ENCODE peak calls at places on chromosome 22, in four cellular contexts. One of them, this sample, is unnamed. For H3K36me3, the result is how much of the 10 kb centered on the place peaks cover.

GRCh38 chr22:31218565-31219262 is 6.6 kb downstream of the LIMK2 start:
- DNase-seq in HepG2: no peak
- DNase-seq in adrenal gland: no peak
- DNase-seq in IMR-90: no peak
- DNase-seq in this sample: no peak

GRCh38 chr22:38397189-38398097 is 57.6 kb downstream of the KCNJ4 start:
- DNase-seq in IMR-90: no peak
- DNase-seq in adrenal gland: peak
- DNase-seq in HepG2: no peak
- DNase-seq in this sample: peak

GRCh38 chr22:37893583-37893983 is 12.5 kb upstream of the MICALL1 start:
- DNase-seq in IMR-90: no peak
- DNase-seq in HepG2: peak
- DNase-seq in adrenal gland: no peak
- DNase-seq in this sample: no peak

GRCh38 chr22:45237065-45237990 is 3.4 kb downstream of the KIAA0930 start:
- DNase-seq in IMR-90: no peak
- DNase-seq in adrenal gland: no peak
- DNase-seq in HepG2: peak
- DNase-seq in this sample: no peak

GRCh38 chr22:48673806-48674500 is 1153.7 kb downstream of the BRD1 start:
- DNase-seq in adrenal gland: no peak
- DNase-seq in HepG2: no peak
- DNase-seq in IMR-90: no peak
- DNase-seq in this sample: no peak

GRCh38 chr22:46770726-46771125 is 8.3 kb downstream of the TBC1D22A start:
- DNase-seq in IMR-90: no peak
- DNase-seq in HepG2: no peak
- DNase-seq in adrenal gland: peak
- DNase-seq in this sample: no peak

GRCh38 chr22:23563111-23563510 is 17.0 kb downstream of the IGLL1 start:
- DNase-seq in adrenal gland: no peak
- DNase-seq in IMR-90: no peak
- DNase-seq in HepG2: no peak
- DNase-seq in this sample: no peak

GRCh38 chr22:42471441-42471840 is 39.2 kb upstream of the NFAM1 start:
- DNase-seq in adrenal gland: no peak
- DNase-seq in HepG2: no peak
- DNase-seq in IMR-90: no peak
- DNase-seq in this sample: no peak

GRCh38 chr22:22046370-22046769 is 63.8 kb upstream of the TOP3B start:
- DNase-seq in IMR-90: no peak
- DNase-seq in adrenal gland: no peak
- DNase-seq in HepG2: no peak
- DNase-seq in this sample: no peak

GRCh38 chr22:50010676-50011446 is 1.7 kb downstream of the IL17REL start:
- DNase-seq in IMR-90: no peak
- DNase-seq in adrenal gland: no peak
- DNase-seq in HepG2: no peak
- DNase-seq in this sample: no peak

GRCh38 chr22:32202161-32202538 is 2.7 kb downstream of the RFPL2 start:
- DNase-seq in HepG2: no peak
- DNase-seq in IMR-90: no peak
- DNase-seq in adrenal gland: no peak
- DNase-seq in this sample: no peak

GRCh38 chr22:33564683-33565082 is 355.6 kb downstream of the LARGE1 start:
- DNase-seq in IMR-90: no peak
- DNase-seq in adrenal gland: no peak
- DNase-seq in HepG2: no peak
- DNase-seq in this sample: no peak

GRCh38 chr22:22410121-22410520 is 98.4 kb downstream of the ZNF280B start:
- DNase-seq in IMR-90: no peak
- DNase-seq in HepG2: no peak
- DNase-seq in adrenal gland: no peak
- DNase-seq in this sample: no peak

GRCh38 chr22:36147196-36147788 is 13.3 kb downstream of the APOL3 start:
- DNase-seq in IMR-90: no peak
- DNase-seq in adrenal gland: no peak
- DNase-seq in HepG2: no peak
- DNase-seq in this sample: no peak

GRCh38 chr22:36143956-36144355 is 16.6 kb downstream of the APOL3 start:
- DNase-seq in HepG2: no peak
- DNase-seq in adrenal gland: no peak
- DNase-seq in IMR-90: no peak
- DNase-seq in this sample: no peak

GRCh38 chr22:36145881-36146280 is 14.7 kb downstream of the APOL3 start:
- DNase-seq in adrenal gland: no peak
- DNase-seq in HepG2: no peak
- DNase-seq in IMR-90: no peak
- DNase-seq in this sample: no peak

GRCh38 chr22:36143066-36143815 is 17.3 kb downstream of the APOL3 start:
- DNase-seq in IMR-90: no peak
- DNase-seq in adrenal gland: no peak
- DNase-seq in HepG2: peak
- DNase-seq in this sample: no peak

GRCh38 chr22:36144886-36145541 is 15.5 kb downstream of the APOL3 start:
- DNase-seq in HepG2: peak
- DNase-seq in IMR-90: peak
- DNase-seq in adrenal gland: peak
- DNase-seq in this sample: peak
- TF ChIP-seq CTCF in HepG2: peak
- TF ChIP-seq CTCF in IMR-90: peak
- TF ChIP-seq CTCF in adrenal gland: peak
- TF ChIP-seq CTCF in this sample: peak

GRCh38 chr22:20822240-20822639 is 36.4 kb downstream of the PI4KA start:
- DNase-seq in HepG2: no peak
- DNase-seq in IMR-90: no peak
- DNase-seq in adrenal gland: no peak
- DNase-seq in this sample: no peak

GRCh38 chr22:20823264-20823663 is 35.3 kb downstream of the PI4KA start:
- DNase-seq in adrenal gland: no peak
- DNase-seq in IMR-90: no peak
- DNase-seq in HepG2: no peak
- DNase-seq in this sample: no peak

GRCh38 chr22:20829735-20830134 is 28.9 kb downstream of the PI4KA start:
- DNase-seq in adrenal gland: no peak
- DNase-seq in HepG2: no peak
- DNase-seq in IMR-90: no peak
- DNase-seq in this sample: no peak

DNA sequence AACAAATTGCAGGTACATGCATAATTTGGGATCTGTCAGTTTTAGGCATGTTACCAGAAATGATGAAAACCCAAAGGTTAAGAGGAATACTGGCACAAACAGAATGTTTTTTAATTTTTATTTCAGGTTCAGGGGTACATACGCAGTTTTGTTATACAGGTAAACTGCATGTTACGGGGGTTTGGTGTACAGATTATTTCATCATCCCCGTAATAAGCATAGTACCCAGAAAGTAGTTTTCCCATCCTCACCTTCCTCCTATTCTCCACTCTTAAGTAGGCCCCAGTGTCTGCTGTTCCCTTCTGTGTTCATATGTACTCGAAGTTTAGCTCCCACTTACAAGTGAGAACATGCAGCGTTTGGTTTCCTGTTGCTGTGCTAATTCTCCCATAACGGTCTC is 33.0 kb downstream of the PI4KA start:
- DNase-seq in HepG2: no peak
- DNase-seq in adrenal gland: no peak
- DNase-seq in IMR-90: no peak
- DNase-seq in this sample: no peak
- H3K36me3 ChIP-seq in HepG2: under half
- H3K36me3 ChIP-seq in adrenal gland: under half
- H3K36me3 ChIP-seq in IMR-90: under half
- H3K36me3 ChIP-seq in this sample: under half

GRCh38 chr22:25884121-25884520 is 142.1 kb downstream of the MYO18B start:
- DNase-seq in adrenal gland: no peak
- DNase-seq in HepG2: no peak
- DNase-seq in IMR-90: no peak
- DNase-seq in this sample: no peak
- TF ChIP-seq CTCF in adrenal gland: no peak
- TF ChIP-seq CTCF in HepG2: no peak
- TF ChIP-seq CTCF in IMR-90: no peak
- TF ChIP-seq CTCF in this sample: no peak

GRCh38 chr22:40055143-40055926 is 60.6 kb downstream of the FAM83F start:
- DNase-seq in HepG2: no peak
- DNase-seq in IMR-90: no peak
- DNase-seq in adrenal gland: no peak
- DNase-seq in this sample: no peak
- H3K36me3 ChIP-seq in HepG2: under half
- H3K36me3 ChIP-seq in IMR-90: under half
- H3K36me3 ChIP-seq in adrenal gland: under half
- H3K36me3 ChIP-seq in this sample: under half

DNA sequence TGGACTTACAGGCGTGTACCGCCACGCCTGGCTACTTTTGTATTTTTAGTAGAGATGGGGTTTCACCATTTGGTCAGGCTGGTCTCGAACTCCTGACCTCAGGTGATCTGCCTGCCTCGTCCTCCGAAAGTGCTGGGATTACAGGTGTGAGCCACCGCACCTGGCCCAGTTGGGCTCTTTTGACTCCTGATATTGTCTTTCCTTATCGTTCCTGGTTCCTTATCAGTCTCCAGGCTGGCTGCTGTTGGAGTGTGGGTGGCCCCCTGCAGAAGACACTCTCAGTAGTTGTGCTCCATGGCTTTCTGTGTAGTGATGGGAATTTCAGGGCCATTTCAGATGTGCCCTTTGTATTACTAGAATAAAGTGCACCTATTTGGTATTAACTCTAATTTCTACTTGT is 55.3 kb downstream of the C22orf31 start:
- DNase-seq in IMR-90: no peak
- DNase-seq in adrenal gland: no peak
- DNase-seq in HepG2: no peak
- DNase-seq in this sample: no peak
- TF ChIP-seq CTCF in IMR-90: no peak
- TF ChIP-seq CTCF in adrenal gland: no peak
- TF ChIP-seq CTCF in HepG2: no peak
- TF ChIP-seq CTCF in this sample: no peak

GRCh38 chr22:19224557-19224956 is 46.0 kb upstream of the SLC25A1 start:
- DNase-seq in IMR-90: no peak
- DNase-seq in HepG2: no peak
- DNase-seq in adrenal gland: no peak
- DNase-seq in this sample: no peak
- H3K36me3 ChIP-seq in IMR-90: under half
- H3K36me3 ChIP-seq in HepG2: under half
- H3K36me3 ChIP-seq in adrenal gland: under half
- H3K36me3 ChIP-seq in this sample: under half

DNA sequence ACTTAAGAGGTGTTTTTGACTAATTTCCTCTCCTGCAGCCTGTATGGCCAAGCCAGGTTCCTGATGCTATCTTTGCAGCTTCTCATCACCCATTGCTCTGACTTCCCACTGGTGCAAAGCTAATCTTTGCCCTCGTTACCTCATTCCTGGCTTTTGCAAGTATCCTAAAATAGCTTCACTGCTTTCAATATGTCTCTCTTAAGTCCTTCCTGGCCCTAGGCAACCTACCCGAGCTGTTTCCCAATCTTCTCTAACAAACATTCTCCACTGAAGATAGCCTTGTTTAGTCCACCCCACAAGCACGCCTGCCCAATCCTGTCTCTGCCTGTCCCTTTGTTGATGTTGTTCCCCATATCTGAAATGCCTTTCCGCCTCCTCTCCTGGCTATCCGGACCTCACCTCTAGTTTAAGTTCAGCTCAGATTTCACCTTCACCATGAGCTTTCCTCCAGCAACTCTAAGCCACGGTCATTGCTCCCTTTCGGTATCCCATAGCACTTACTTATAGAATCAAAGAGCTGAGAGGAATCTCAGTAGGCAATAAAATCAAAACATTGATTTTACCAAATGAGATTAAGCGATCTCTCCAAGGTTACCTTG is 30.1 kb upstream of the CECR2 start:
- DNase-seq in IMR-90: no peak
- DNase-seq in adrenal gland: no peak
- DNase-seq in HepG2: no peak
- DNase-seq in this sample: no peak
- TF ChIP-seq CTCF in IMR-90: no peak
- TF ChIP-seq CTCF in adrenal gland: no peak
- TF ChIP-seq CTCF in HepG2: no peak
- TF ChIP-seq CTCF in this sample: no peak

This sample was measured in uterus.